ENCODE peak calls at places on chromosomes 3 and 15, in eight cellular contexts. R is K562, G is glutamatergic neuron, V is IMR-90, Y is tibial nerve, T is uterus, S is HL-60, H is left ventricle myocardium inferior. W is an unnamed sample.

GRCh38 chr3:182692685-182693084 is 100.6 kb upstream of the ATP11B start:
- DNase-seq in R (no peak), G (no peak), V (no peak), Y (no peak), T (no peak), S (peak; percentile 96), H (no peak), W (no peak)

GRCh38 chr15:39079296-39079834 is 501.5 kb upstream of the THBS1 start:
- DNase-seq in R (no peak), G (no peak), V (peak; percentile 94), Y (no peak), T (no peak), S (no peak), H (no peak), W (no peak)

GRCh38 chr3:147843331-147843730 is 434.2 kb downstream of the ZIC1 start:
- DNase-seq in R (no peak), G (no peak), V (peak; percentile 1), Y (no peak), T (no peak), S (no peak), H (no peak), W (no peak)

GRCh38 chr15:56934269-56934668 is 15.8 kb downstream of the TCF12 start:
- DNase-seq in R (peak; percentile 68), G (no peak), V (peak; percentile 23), Y (no peak), T (no peak), S (no peak), H (no peak), W (no peak)

GRCh38 chr3:187954486-187955075 is 199.4 kb upstream of the LPP start:
- DNase-seq in R (no peak), G (no peak), V (peak; percentile 90), Y (no peak), T (no peak), S (peak; percentile 19), H (no peak), W (no peak)

GRCh38 chr3:61892881-61893280 is 331.5 kb downstream of the PTPRG start:
- DNase-seq in R (no peak), G (no peak), V (no peak), Y (no peak), T (no peak), S (no peak), H (no peak), W (no peak)

GRCh38 chr3:23314981-23315805 is 112.1 kb downstream of the UBE2E2 start:
- DNase-seq in R (no peak), G (no peak), V (peak; percentile 20), Y (no peak), T (no peak), S (no peak), H (no peak), W (no peak)

GRCh38 chr3:84547971-84548970 is 410.5 kb upstream of the CADM2 start:
- DNase-seq in R (peak; percentile 3), G (peak; percentile 27), V (no peak), Y (no peak), T (no peak), S (peak; percentile 5), H (no peak), W (no peak)

GRCh38 chr3:195123196-195123805 is 147.7 kb downstream of the XXYLT1 start:
- DNase-seq in R (peak; percentile 33), G (peak; percentile 66), V (peak; percentile 32), Y (no peak), T (no peak), S (no peak), H (no peak), W (no peak)

GRCh38 chr3:102229062-102229655 is 205.7 kb upstream of the ZPLD1 start:
- DNase-seq in R (peak; percentile 68), G (peak; percentile 76), V (peak; percentile 62), Y (peak; percentile 91), T (peak; percentile 75), S (peak; percentile 76), H (peak; percentile 55), W (no peak)

GRCh38 chr15:67955256-67955655 is 98.9 kb upstream of the PIAS1 start:
- DNase-seq in R (no peak), G (no peak), V (no peak), Y (no peak), T (no peak), S (peak; percentile 59), H (no peak), W (no peak)

GRCh38 chr3:18586076-18586475 is 160.9 kb upstream of the SATB1 start:
- DNase-seq in R (no peak), G (no peak), V (no peak), Y (no peak), T (no peak), S (no peak), H (no peak), W (no peak)

GRCh38 chr15:78239811-78240210 is 5.4 kb upstream of the ACSBG1 start:
- DNase-seq in R (no peak), G (no peak), V (no peak), Y (no peak), T (no peak), S (no peak), H (no peak), W (no peak)

GRCh38 chr3:130761730-130762311 is 15.2 kb upstream of the PIK3R4 start:
- DNase-seq in R (no peak), G (no peak), V (no peak), Y (no peak), T (no peak), S (no peak), H (no peak), W (no peak)

GRCh38 chr15:81092559-81092902 is 41.5 kb upstream of the CFAP161 start:
- DNase-seq in R (peak; percentile 63), G (no peak), V (no peak), Y (peak; percentile 28), T (no peak), S (no peak), H (peak; percentile 50), W (no peak)

DNA sequence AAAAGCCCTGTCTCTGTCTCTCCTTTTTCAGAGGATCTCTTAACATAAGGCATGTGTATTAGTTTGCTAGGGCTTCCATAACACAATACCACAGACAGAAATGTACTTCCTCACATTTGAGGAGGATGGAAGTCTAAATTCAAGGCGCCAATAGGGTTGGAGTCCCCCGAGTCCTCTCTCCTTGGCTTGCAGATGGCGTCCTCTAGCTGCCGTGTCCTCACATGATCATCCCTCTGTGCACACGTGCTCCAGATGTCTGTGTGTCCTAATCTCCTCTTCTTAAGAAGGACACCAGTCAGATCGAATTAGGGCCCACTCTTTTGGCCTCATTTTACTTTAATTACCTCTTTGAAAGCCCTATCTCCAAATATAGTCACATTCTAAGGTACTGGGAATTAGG is 23.1 kb upstream of the BFSP2 start:
- DNase-seq in R (peak; percentile 10), G (no peak), V (no peak), Y (no peak), T (no peak), S (peak; percentile 21), H (no peak), W (no peak)
- TF ChIP-seq CTCF in R (peak; percentile 37), G (no peak), V (no peak), Y (no peak), T (no peak), S (no peak), H (peak; percentile 24), W (no peak)

GRCh38 chr15:26630857-26631256 is 142.0 kb downstream of the GABRB3 start:
- DNase-seq in R (no peak), G (no peak), V (no peak), Y (no peak), T (no peak), S (no peak), H (no peak), W (no peak)

GRCh38 chr15:26632500-26632899 is 140.4 kb downstream of the GABRB3 start:
- DNase-seq in R (no peak), G (no peak), V (no peak), Y (no peak), T (no peak), S (no peak), H (no peak), W (no peak)

GRCh38 chr15:26631894-26632293 is 141.0 kb downstream of the GABRB3 start:
- DNase-seq in R (peak; percentile 20), G (no peak), V (no peak), Y (no peak), T (no peak), S (no peak), H (no peak), W (no peak)

GRCh38 chr15:26628071-26628470 is 144.8 kb downstream of the GABRB3 start:
- DNase-seq in R (peak; percentile 21), G (no peak), V (no peak), Y (no peak), T (no peak), S (no peak), H (no peak), W (no peak)

GRCh38 chr15:26628879-26629529 is 143.9 kb downstream of the GABRB3 start:
- DNase-seq in R (peak; percentile 85), G (no peak), V (peak; percentile 2), Y (no peak), T (peak; percentile 73), S (no peak), H (peak; percentile 68), W (peak; percentile 66)
- TF ChIP-seq CTCF in R (peak; percentile 11), G (no peak), V (no peak), Y (no peak), T (no peak), S (no peak), H (no peak), W (no peak)

GRCh38 chr3:100761211-100761921 is 52.1 kb downstream of the TFG start:
- DNase-seq in R (peak; percentile 44), G (no peak), V (no peak), Y (no peak), T (no peak), S (no peak), H (no peak), W (no peak)
- TF ChIP-seq CTCF in R (peak; percentile 46), G (no peak), V (no peak), Y (no peak), T (no peak), S (no peak), H (peak; percentile 27), W (no peak)

GRCh38 chr15:33864360-33865075 is 103.8 kb upstream of the CHRM5 start:
- DNase-seq in R (no peak), G (no peak), V (peak; percentile 27), Y (no peak), T (no peak), S (no peak), H (no peak), W (no peak)

GRCh38 chr15:33860749-33861148 is 107.5 kb upstream of the CHRM5 start:
- DNase-seq in R (no peak), G (no peak), V (peak; percentile 61), Y (no peak), T (no peak), S (no peak), H (no peak), W (no peak)

GRCh38 chr15:33857726-33858125 is 110.6 kb upstream of the CHRM5 start:
- DNase-seq in R (no peak), G (no peak), V (no peak), Y (no peak), T (no peak), S (no peak), H (no peak), W (no peak)

GRCh38 chr15:33859992-33860545 is 108.2 kb upstream of the CHRM5 start:
- DNase-seq in R (no peak), G (no peak), V (no peak), Y (no peak), T (no peak), S (no peak), H (no peak), W (no peak)

DNA sequence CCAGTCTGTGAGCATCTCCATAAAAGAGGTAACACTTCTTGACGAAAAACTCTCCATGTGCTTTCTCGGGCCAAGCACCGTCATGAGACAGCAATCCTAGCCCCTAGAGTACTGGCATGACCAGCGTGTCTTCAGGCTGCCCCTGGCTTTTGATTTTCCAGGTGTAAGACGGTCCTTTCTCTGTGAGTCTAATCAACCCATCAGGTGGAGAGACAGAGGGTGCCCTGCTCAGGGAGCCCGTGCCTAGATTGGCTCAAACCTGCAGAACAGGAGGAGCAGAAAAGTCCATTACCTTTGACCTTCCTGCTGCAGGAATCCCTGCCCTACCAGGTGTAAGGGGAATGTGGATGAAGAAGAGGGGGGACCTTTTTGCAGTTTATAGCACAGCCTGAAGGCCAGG is 109.5 kb upstream of the CHRM5 start:
- DNase-seq in R (no peak), G (no peak), V (no peak), Y (no peak), T (no peak), S (no peak), H (no peak), W (no peak)
- TF ChIP-seq CTCF in R (no peak), G (no peak), V (no peak), Y (no peak), T (no peak), S (no peak), H (no peak), W (no peak)

W was measured in mesothelial cell of epicardium.